ENCODE peak calls at places on chromosomes 13 and 19, in nine cellular contexts. J, F, A, T, N, O, E, G and X are unnamed samples.

GRCh38 chr13:45511310-45512147 is 46.8 kb downstream of the COG3 start:
- DNase-seq in T (peak), N (no peak), O (peak), A (no peak), J (peak), F (no peak), G (peak), E (peak), X (peak)

GRCh38 chr13:113907637-113908617 is 44.1 kb upstream of the GAS6 start:
- DNase-seq in J (no peak), N (no peak), O (peak), G (peak), T (no peak), F (no peak), E (no peak), A (peak), X (no peak)

GRCh38 chr19:58305932-58306323 is 751 bp downstream of the ERVK3-1 start:
- DNase-seq in G (no peak), E (no peak), J (no peak), F (no peak), T (peak), O (peak), N (no peak), A (peak), X (no peak)

GRCh38 chr13:70708744-70709143 is 600.5 kb upstream of the KLHL1 start:
- DNase-seq in G (no peak), A (no peak), N (no peak), E (no peak), T (no peak), O (no peak), F (no peak), J (no peak), X (no peak)

GRCh38 chr19:21474671-21475181 is 30.7 kb upstream of the ZNF429 start:
- DNase-seq in T (peak), J (peak), F (peak), G (peak), O (peak), N (peak), E (peak), A (peak), X (no peak)

GRCh38 chr13:42152495-42152894 is 104.0 kb downstream of the DGKH start:
- DNase-seq in T (no peak), E (no peak), F (no peak), O (no peak), A (no peak), G (no peak), J (no peak), N (no peak), X (no peak)

GRCh38 chr19:18171605-18172327 is 1.8 kb upstream of the IFI30 start:
- DNase-seq in J (no peak), G (no peak), E (peak), T (no peak), O (no peak), F (no peak), A (no peak), N (no peak), X (no peak)

GRCh38 chr13:95485518-95486144 is 66.9 kb upstream of the CLDN10 start:
- DNase-seq in O (no peak), T (no peak), E (no peak), F (no peak), J (no peak), A (no peak), G (no peak), N (no peak), X (peak)

GRCh38 chr13:50069255-50069654 is 54.0 kb downstream of the KCNRG start:
- DNase-seq in E (no peak), O (peak), F (no peak), G (no peak), T (no peak), A (no peak), J (no peak), N (no peak), X (peak)

GRCh38 chr19:32421589-32422361 is 16.2 kb downstream of the DPY19L3 start:
- DNase-seq in A (no peak), O (no peak), T (no peak), E (no peak), N (no peak), F (no peak), G (no peak), J (peak), X (no peak)

GRCh38 chr19:45798995-45799517 is 6.4 kb upstream of the DMWD start:
- DNase-seq in G (peak), O (peak), A (peak), T (peak), F (peak), N (no peak), J (peak), E (peak), X (peak)

GRCh38 chr13:112531263-112531794 is 56.6 kb downstream of the TUBGCP3 start:
- DNase-seq in T (no peak), E (no peak), O (no peak), N (no peak), G (no peak), J (no peak), F (no peak), A (no peak), X (no peak)

GRCh38 chr19:31356587-31357314 is 7.5 kb upstream of the TSHZ3 start:
- DNase-seq in O (no peak), A (no peak), E (no peak), J (no peak), F (peak), G (no peak), T (no peak), N (no peak), X (no peak)

GRCh38 chr19:45346449-45346848 is 5.9 kb downstream of the KLC3 start:
- DNase-seq in F (no peak), J (no peak), G (no peak), A (peak), E (no peak), N (no peak), T (no peak), O (no peak), X (no peak)

GRCh38 chr19:19606021-19606420 is 12.5 kb downstream of the PBX4 start:
- DNase-seq in N (no peak), T (peak), J (no peak), E (no peak), O (no peak), F (no peak), A (peak), G (no peak), X (peak)

GRCh38 chr13:27696731-27697130 is 75.0 kb downstream of the POLR1D start:
- DNase-seq in N (no peak), G (no peak), O (no peak), J (no peak), A (no peak), T (no peak), E (no peak), F (no peak), X (no peak)

GRCh38 chr19:49391581-49392399 is 3.7 kb downstream of the KASH5 start:
- DNase-seq in G (peak), F (peak), T (peak), O (peak), N (peak), J (peak), E (peak), A (peak), X (peak)

GRCh38 chr19:38653028-38653571 is 5.7 kb downstream of the ACTN4 start:
- DNase-seq in J (no peak), T (no peak), F (no peak), G (no peak), E (no peak), O (peak), N (peak), A (peak), X (peak)

GRCh38 chr19:52211203-52211602 is 21.4 kb downstream of the PPP2R1A start:
- DNase-seq in J (no peak), O (no peak), E (no peak), F (no peak), N (no peak), T (no peak), A (no peak), G (no peak), X (no peak)

DNA sequence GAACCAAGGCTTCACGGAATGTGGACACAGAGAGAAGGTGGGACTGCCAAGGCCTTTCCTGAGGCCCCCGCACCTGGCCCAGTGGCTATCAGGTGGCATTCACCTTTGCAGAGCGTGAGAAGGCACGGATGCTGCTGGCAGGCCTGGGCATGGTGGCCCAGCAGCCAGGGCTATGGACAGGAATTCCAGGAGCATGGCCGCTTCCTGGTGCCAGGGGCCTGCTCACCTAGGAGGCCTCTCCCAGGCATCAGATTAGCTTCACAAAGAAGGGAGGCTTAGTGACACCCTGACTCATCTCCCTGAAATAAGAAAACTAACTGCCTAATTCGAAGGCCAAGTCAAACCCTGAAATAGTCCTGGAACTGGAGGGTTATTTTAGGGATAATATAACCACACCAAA is 155.8 kb downstream of the TEX29 start:
- DNase-seq in O (no peak), J (no peak), N (no peak), T (no peak), G (no peak), A (peak), E (no peak), F (no peak), X (no peak)
- TF ChIP-seq CTCF in O (no peak), J (no peak), N (no peak), T (no peak), G (no peak), A (no peak), E (no peak), F (no peak), X (no peak)

GRCh38 chr19:29245221-29245620 is 32.3 kb upstream of the UQCRFS1 start:
- DNase-seq in F (no peak), G (no peak), E (no peak), O (no peak), J (no peak), A (no peak), N (no peak), T (no peak), X (no peak)

GRCh38 chr19:29241324-29241723 is 28.4 kb upstream of the UQCRFS1 start:
- DNase-seq in E (no peak), A (no peak), G (no peak), T (no peak), F (no peak), O (no peak), N (no peak), J (no peak), X (no peak)

GRCh38 chr19:29248332-29248844 is 35.4 kb upstream of the UQCRFS1 start:
- DNase-seq in F (no peak), A (no peak), N (no peak), T (no peak), E (no peak), G (no peak), J (no peak), O (no peak), X (no peak)

GRCh38 chr19:29247912-29248311 is 35.0 kb upstream of the UQCRFS1 start:
- DNase-seq in F (no peak), G (no peak), J (no peak), T (no peak), A (no peak), O (no peak), N (no peak), E (no peak), X (no peak)

GRCh38 chr19:29247051-29247450 is 34.1 kb upstream of the UQCRFS1 start:
- DNase-seq in G (no peak), O (no peak), N (no peak), T (no peak), F (no peak), E (no peak), J (no peak), A (no peak), X (no peak)
- TF ChIP-seq CTCF in G (no peak), O (no peak), N (no peak), T (no peak), F (no peak), E (no peak), J (no peak), A (no peak), X (no peak)

DNA sequence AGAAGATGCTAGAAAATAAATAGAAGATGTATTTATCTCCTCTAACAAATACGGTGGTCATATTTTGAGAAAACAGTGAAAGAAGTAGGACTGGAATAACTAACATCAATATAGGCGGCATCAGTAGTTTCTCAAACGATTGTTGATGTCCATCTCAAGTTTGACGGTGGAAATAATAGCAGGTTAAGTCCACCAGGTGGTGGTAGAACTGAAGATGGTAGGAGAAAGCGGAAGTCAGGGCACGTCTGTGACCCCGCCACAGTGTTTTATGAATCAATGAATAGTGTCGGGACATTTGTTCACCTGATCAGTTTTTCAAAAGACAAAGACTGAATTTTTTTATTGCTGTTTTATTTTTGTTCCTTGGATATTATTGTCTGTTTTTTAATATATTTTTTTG is 706.4 kb upstream of the SLC10A2 start:
- DNase-seq in G (no peak), J (no peak), O (no peak), E (no peak), F (no peak), N (no peak), A (no peak), T (no peak), X (no peak)
- TF ChIP-seq CTCF in G (no peak), J (peak), O (no peak), E (no peak), F (no peak), N (no peak), A (no peak), T (no peak), X (no peak)

GRCh38 chr19:7326105-7326877 is 22.4 kb upstream of the ARHGEF18 start:
- DNase-seq in N (no peak), A (no peak), T (no peak), J (peak), O (peak), F (no peak), E (peak), G (no peak), X (peak)
- TF ChIP-seq CTCF in N (no peak), A (no peak), T (peak), J (peak), O (peak), F (peak), E (peak), G (peak), X (peak)

GRCh38 chr19:1495051-1495798 is 4.2 kb downstream of the REEP6 start:
- DNase-seq in A (no peak), T (no peak), F (no peak), E (no peak), O (no peak), G (no peak), N (no peak), J (no peak), X (no peak)
- TF ChIP-seq CTCF in A (no peak), T (no peak), F (no peak), E (no peak), O (no peak), G (no peak), N (no peak), J (no peak), X (no peak)